ENCODE peak calls at places on chromosomes 11 and 22, in seven cellular contexts. V, R, X, N, Y, G and C are unnamed samples.

GRCh38 chr22:46661221-46661851 is 41.1 kb downstream of the GRAMD4 start:
- DNase-seq in V (no peak), R (no peak), X (no peak), N (peak), Y (no peak), G (peak), C (no peak)

GRCh38 chr11:120536091-120536796 is 24.7 kb downstream of the GRIK4 start:
- DNase-seq in V (no peak), R (no peak), X (no peak), N (no peak), Y (no peak), G (no peak), C (no peak)

GRCh38 chr22:26904483-26904882 is 247.1 kb downstream of the MIAT start:
- DNase-seq in V (no peak), R (no peak), X (no peak), N (no peak), Y (no peak), G (no peak), C (no peak)

GRCh38 chr22:39718206-39718605 is 147.7 kb downstream of the CACNA1I start:
- DNase-seq in V (no peak), R (no peak), X (no peak), N (no peak), Y (no peak), G (no peak), C (no peak)

GRCh38 chr11:11265994-11266606 is 87.0 kb downstream of the CSNK2A3 start:
- DNase-seq in V (no peak), R (peak), X (peak), N (peak), Y (no peak), G (peak), C (peak)

GRCh38 chr11:32088117-32088941 is 2.5 kb upstream of the RCN1 start:
- DNase-seq in V (no peak), R (no peak), X (no peak), N (no peak), Y (peak), G (peak), C (no peak)

GRCh38 chr11:94700631-94701030 is 67.5 kb upstream of the AMOTL1 start:
- DNase-seq in V (no peak), R (no peak), X (no peak), N (no peak), Y (no peak), G (no peak), C (no peak)

GRCh38 chr22:32410459-32410858 is 1.6 kb downstream of the RTCB start:
- DNase-seq in V (peak), R (no peak), X (no peak), N (no peak), Y (no peak), G (no peak), C (no peak)

GRCh38 chr11:66568124-66568916 is at the start of gene CTSF:
- DNase-seq in V (no peak), R (no peak), X (peak), N (no peak), Y (no peak), G (peak), C (peak)

GRCh38 chr11:65663634-65664200 is 1.0 kb upstream of the RELA start:
- DNase-seq in V (no peak), R (no peak), X (peak), N (no peak), Y (no peak), G (peak), C (no peak)

GRCh38 chr11:75214411-75214821 is 26.2 kb upstream of the TPBGL start:
- DNase-seq in V (peak), R (peak), X (peak), N (peak), Y (peak), G (peak), C (peak)

GRCh38 chr11:69972351-69972802 is 105.7 kb upstream of the ANO1 start:
- DNase-seq in V (no peak), R (no peak), X (no peak), N (no peak), Y (no peak), G (no peak), C (no peak)

GRCh38 chr11:120432056-120433018 is 79.2 kb upstream of the GRIK4 start:
- DNase-seq in V (peak), R (no peak), X (peak), N (peak), Y (peak), G (no peak), C (no peak)

GRCh38 chr11:36703055-36703404 is 105.0 kb upstream of the RAG2 start:
- DNase-seq in V (no peak), R (no peak), X (no peak), N (no peak), Y (no peak), G (no peak), C (no peak)

DNA sequence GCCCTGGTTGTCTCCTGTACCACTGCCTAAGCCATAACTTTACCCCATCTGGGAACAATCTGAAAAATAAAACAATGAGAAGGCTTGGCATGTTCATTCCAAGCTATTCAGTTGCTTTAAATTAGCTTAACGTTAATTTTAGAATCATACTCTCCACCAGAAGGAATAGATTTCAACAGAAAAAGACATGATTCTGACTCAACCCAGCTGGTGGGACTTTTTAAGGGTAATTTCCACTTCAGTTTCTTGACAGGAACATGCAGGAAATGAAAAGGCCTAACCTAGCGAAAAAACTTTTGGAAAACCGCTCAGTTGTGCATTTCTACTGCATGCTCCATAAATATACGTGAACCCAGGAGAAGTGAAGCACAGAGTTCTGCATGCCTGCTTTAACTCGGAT is 7.9 kb downstream of the SF3A1 start:
- DNase-seq in V (no peak), R (no peak), X (no peak), N (no peak), Y (no peak), G (no peak), C (no peak)
- TF ChIP-seq JUND in V (no peak), R (no peak), X (no peak), N (no peak), Y (no peak), G (no peak), C (no peak)

GRCh38 chr11:83760942-83761341 is 474.8 kb upstream of the CCDC90B start:
- DNase-seq in V (no peak), R (no peak), X (no peak), N (no peak), Y (no peak), G (no peak), C (no peak)
- TF ChIP-seq JUND in V (no peak), R (no peak), X (no peak), N (no peak), Y (no peak), G (no peak), C (no peak)

DNA sequence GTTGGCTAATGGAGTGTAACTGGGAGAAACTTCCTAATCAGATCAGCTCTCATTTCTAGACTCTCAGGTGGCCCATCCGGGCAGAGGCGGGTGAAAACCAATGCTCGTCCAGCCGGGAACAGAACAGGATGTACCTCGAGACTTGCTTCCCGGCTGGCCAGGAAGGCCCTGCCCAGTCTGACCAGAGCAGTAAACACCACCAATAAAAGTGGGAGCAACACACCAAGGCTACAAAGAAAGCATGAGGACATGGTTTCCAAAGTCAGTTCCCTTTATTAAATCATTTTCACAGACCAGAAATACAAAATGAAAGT is 940 bp upstream of the TNKS1BP1 start:
- DNase-seq in V (no peak), R (no peak), X (no peak), N (no peak), Y (no peak), G (peak), C (peak)
- TF ChIP-seq JUND in V (no peak), R (no peak), X (no peak), N (no peak), Y (no peak), G (no peak), C (no peak)

DNA sequence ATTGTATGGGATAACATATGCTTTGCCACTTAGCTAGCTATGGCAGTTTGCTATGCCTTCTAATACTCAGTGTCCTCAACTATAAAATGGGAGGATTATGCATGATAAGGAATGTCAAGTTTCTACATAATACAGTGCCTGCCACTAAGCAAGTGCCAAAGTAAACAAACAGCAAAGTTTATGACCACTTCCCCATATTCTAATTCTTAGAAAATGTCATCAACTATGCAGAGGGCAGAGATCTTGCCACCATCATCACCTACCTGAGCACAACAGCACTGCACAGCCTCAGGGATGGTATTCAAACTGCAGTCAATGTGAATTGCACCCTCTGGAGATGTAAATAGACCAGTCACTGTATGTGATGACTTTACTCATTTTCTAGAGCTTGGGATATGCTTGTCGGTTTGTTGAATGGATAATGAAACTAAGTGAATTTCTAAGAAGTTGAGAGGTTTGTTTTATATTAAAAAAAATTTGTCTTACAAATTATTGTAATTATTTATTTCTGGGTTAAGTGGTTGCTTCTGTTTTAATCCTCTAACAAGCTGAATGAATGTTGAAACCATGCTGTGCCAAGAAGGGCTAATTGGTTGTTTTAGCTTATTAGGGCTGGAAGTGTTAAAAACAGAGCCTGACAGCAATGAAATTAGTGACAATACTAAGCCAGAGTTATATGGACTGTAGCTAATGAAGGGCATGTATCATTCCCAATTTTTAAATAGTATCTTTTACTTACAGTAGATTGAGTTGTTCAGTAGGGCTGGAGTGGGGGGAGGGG is 398.4 kb downstream of the CNTN5 start:
- DNase-seq in V (no peak), R (no peak), X (no peak), N (no peak), Y (no peak), G (no peak), C (no peak)
- TF ChIP-seq JUND in V (no peak), R (no peak), X (no peak), N (no peak), Y (no peak), G (no peak), C (no peak)

GRCh38 chr11:125271436-125272064 is 107.0 kb downstream of the PKNOX2 start:
- DNase-seq in V (no peak), R (no peak), X (no peak), N (no peak), Y (no peak), G (no peak), C (no peak)
- TF ChIP-seq JUND in V (no peak), R (no peak), X (no peak), N (no peak), Y (no peak), G (no peak), C (no peak)

GRCh38 chr11:113351490-113351889 is 36.1 kb upstream of the ANKK1 start:
- DNase-seq in V (no peak), R (no peak), X (no peak), N (no peak), Y (no peak), G (no peak), C (no peak)

GRCh38 chr11:113349528-113349927 is 35.1 kb downstream of the TTC12 start:
- DNase-seq in V (no peak), R (no peak), X (no peak), N (no peak), Y (no peak), G (no peak), C (no peak)

GRCh38 chr11:113350646-113351045 is 36.3 kb downstream of the TTC12 start:
- DNase-seq in V (no peak), R (no peak), X (no peak), N (no peak), Y (no peak), G (no peak), C (no peak)

GRCh38 chr11:113345978-113346377 is 31.6 kb downstream of the TTC12 start:
- DNase-seq in V (no peak), R (no peak), X (no peak), N (no peak), Y (no peak), G (no peak), C (no peak)

GRCh38 chr11:113351061-113351460 is 36.5 kb upstream of the ANKK1 start:
- DNase-seq in V (no peak), R (no peak), X (no peak), N (no peak), Y (no peak), G (no peak), C (no peak)
- TF ChIP-seq JUND in V (no peak), R (no peak), X (no peak), N (no peak), Y (no peak), G (no peak), C (no peak)

DNA sequence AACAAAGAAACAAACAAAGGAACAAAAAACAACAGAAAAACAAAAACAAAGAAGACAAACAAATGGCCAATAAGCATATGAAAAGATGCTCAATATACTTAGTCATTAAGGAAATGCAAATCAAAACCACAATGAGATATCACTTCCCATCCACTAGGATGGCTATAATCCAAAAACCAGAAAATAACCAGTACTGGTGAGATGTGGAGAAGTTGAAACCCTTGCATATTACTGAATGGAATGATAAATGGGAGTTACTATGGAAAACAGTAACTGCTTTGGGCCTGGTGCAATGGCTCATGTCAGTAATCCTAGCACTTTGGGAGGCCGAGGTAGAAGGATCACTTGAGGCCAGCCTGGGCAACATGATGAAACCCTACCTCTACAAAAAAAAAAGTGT is 44.9 kb upstream of the RBFOX2 start:
- DNase-seq in V (no peak), R (no peak), X (no peak), N (no peak), Y (no peak), G (no peak), C (no peak)
- TF ChIP-seq JUND in V (no peak), R (no peak), X (no peak), N (no peak), Y (no peak), G (no peak), C (no peak)

GRCh38 chr22:50467773-50468440 is 6.9 kb downstream of the SBF1 start:
- DNase-seq in V (no peak), R (no peak), X (no peak), N (no peak), Y (no peak), G (no peak), C (no peak)

GRCh38 chr22:50470491-50470890 is 4.3 kb downstream of the SBF1 start:
- DNase-seq in V (no peak), R (no peak), X (no peak), N (no peak), Y (no peak), G (no peak), C (no peak)

GRCh38 chr22:50468626-50469025 is 6.2 kb downstream of the SBF1 start:
- DNase-seq in V (no peak), R (no peak), X (no peak), N (no peak), Y (no peak), G (no peak), C (no peak)

GRCh38 chr22:50471197-50471847 is 3.5 kb downstream of the SBF1 start:
- DNase-seq in V (no peak), R (no peak), X (no peak), N (no peak), Y (no peak), G (no peak), C (no peak)

DNA sequence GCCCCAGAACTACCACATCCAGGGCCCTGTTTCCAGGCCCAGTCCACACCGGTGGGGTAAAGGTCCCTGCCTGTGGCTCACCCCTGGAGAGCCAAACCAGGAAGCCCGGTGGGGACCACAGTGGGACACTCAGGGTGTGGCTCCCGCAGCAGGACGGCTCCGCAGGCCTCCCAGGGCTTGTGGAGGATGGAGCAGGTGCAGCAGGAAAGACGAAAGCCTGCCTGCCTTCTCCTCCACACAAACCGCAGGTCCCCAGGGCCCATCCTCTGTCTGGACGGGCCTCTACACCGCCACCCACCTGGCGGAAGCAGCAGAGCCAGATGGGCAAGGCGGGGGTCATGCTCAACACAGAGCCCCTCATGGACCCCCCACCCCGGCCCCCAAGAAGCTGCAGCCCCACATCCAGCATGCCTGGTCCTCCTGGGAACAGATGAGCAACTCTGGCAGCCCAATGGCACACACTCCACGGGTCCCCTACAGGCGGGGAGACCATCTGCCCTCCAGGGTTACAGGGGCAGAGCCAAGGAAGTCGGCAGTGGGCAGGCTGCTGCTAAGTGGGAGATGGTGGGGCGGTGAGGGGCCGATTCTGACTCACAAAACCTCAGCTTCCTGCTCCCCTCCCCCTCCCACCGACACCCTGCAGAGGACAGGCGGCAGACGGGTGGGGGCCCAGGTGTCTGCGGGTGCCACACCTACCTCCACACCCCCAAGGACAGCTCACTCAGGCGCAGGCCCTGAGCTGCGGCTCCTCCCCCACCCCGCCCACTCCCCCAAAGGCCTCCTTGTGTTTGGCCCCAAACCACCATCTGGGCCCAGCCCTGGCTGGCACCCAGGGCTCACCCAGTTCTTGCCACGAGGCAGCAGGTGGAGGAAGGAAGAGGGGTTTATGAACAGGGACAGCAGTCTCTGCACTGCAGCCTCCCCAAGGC is 5.2 kb downstream of the SBF1 start:
- DNase-seq in V (no peak), R (no peak), X (peak), N (peak), Y (peak), G (no peak), C (no peak)
- TF ChIP-seq JUND in V (no peak), R (no peak), X (no peak), N (no peak), Y (no peak), G (no peak), C (no peak)

DNA sequence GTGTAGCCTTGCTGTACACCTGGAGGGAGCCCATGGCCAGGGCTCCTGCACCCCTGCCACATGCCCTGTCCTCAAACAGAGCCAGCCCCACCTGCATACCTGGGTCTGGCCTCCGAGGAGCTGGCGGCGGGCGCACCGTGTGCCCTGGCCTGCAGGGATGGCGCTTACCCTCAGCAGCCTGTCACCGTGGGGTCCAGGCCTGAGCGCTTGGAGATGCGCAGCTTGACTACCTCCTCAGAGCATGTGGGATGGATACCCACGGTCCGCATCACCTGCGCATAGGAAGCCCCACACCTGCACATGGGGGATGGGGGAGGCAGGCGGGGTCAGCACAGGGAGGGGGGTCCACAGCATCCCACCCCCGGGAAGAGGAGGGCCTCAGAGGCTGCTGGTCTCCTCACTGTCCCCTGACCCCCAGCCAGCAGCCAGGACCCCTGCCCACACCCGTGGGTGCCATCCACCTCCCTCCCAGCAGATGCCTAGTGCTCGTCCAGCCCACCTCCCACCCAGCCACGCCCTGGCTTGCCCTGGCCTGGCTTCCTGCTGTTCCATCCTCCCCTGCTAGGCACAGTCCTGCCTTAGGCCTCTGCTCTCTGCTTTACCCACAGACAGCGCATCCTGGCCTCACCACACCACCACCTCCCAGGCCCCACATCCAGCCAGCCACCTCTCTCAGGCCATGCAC is 22.4 kb upstream of the GNB1L start:
- DNase-seq in V (no peak), R (peak), X (no peak), N (no peak), Y (no peak), G (peak), C (no peak)
- TF ChIP-seq JUND in V (no peak), R (no peak), X (no peak), N (no peak), Y (no peak), G (no peak), C (no peak)

GRCh38 chr11:109150603-109151002 is 271.4 kb upstream of the C11orf87 start:
- DNase-seq in V (no peak), R (no peak), X (no peak), N (no peak), Y (no peak), G (no peak), C (no peak)
- TF ChIP-seq JUND in V (no peak), R (no peak), X (no peak), N (no peak), Y (no peak), G (no peak), C (no peak)